ENCODE peak calls at places on chromosomes 5 and 9, in ten cellular contexts. O, Y, E, K, V, H, G, Z, B and F are unnamed samples.
A peak's percentile ranks its signal among the peaks of the same experiment; 100 is the strongest.

GRCh38 chr5:93099902-93100347 is 481.1 kb downstream of the NR2F1-AS1 start:
- DNase-seq in O (no peak), Y (no peak), E (no peak), K (no peak), V (no peak), H (no peak), G (no peak), Z (no peak), B (no peak), F (peak; percentile 3)

GRCh38 chr9:14797442-14797841 is 74.9 kb upstream of the CER1 start:
- DNase-seq in O (no peak), Y (no peak), E (no peak), K (no peak), V (no peak), H (no peak), G (no peak), Z (no peak), B (no peak), F (no peak)

GRCh38 chr9:96619109-96619435 is 571 bp downstream of the CDC14B start:
- DNase-seq in O (no peak), Y (peak; percentile 16), E (no peak), K (no peak), V (no peak), H (no peak), G (peak; percentile 61), Z (peak; percentile 61), B (no peak), F (peak; percentile 13)

GRCh38 chr5:170795154-170795553 is 11.6 kb downstream of the GABRP start:
- DNase-seq in O (no peak), Y (no peak), E (no peak), K (no peak), V (no peak), H (no peak), G (no peak), Z (no peak), B (no peak), F (no peak)

GRCh38 chr5:87121315-87122170 is 146.1 kb upstream of the RASA1 start:
- DNase-seq in O (no peak), Y (no peak), E (peak; percentile 91), K (peak; percentile 42), V (peak; percentile 41), H (no peak), G (no peak), Z (no peak), B (peak; percentile 68), F (no peak)

GRCh38 chr9:97366889-97367288 is 45.0 kb upstream of the TDRD7 start:
- DNase-seq in O (no peak), Y (no peak), E (no peak), K (no peak), V (no peak), H (no peak), G (no peak), Z (no peak), B (no peak), F (no peak)

GRCh38 chr9:100601216-100601615 is 23.3 kb downstream of the CAVIN4 start:
- DNase-seq in O (peak; percentile 38), Y (no peak), E (peak; percentile 76), K (no peak), V (no peak), H (peak; percentile 74), G (no peak), Z (peak; percentile 52), B (no peak), F (peak; percentile 69)

GRCh38 chr5:136028782-136029742 is at the start of gene TGFBI:
- DNase-seq in O (no peak), Y (peak; percentile 82), E (peak; percentile 88), K (peak; percentile 24), V (no peak), H (peak; percentile 88), G (peak; percentile 89), Z (peak; percentile 54), B (peak; percentile 88), F (peak; percentile 82)

GRCh38 chr5:125044491-125045282 is 298.2 kb upstream of the ZNF608 start:
- DNase-seq in O (no peak), Y (no peak), E (peak; percentile 38), K (no peak), V (no peak), H (no peak), G (no peak), Z (no peak), B (no peak), F (no peak)

GRCh38 chr5:125045647-125046046 is 299.2 kb upstream of the ZNF608 start:
- DNase-seq in O (no peak), Y (no peak), E (no peak), K (no peak), V (no peak), H (no peak), G (no peak), Z (no peak), B (no peak), F (no peak)

GRCh38 chr5:125041798-125042197 is 295.4 kb upstream of the ZNF608 start:
- DNase-seq in O (no peak), Y (no peak), E (no peak), K (no peak), V (no peak), H (no peak), G (no peak), Z (no peak), B (no peak), F (no peak)

GRCh38 chr5:125042243-125042887 is 295.9 kb upstream of the ZNF608 start:
- DNase-seq in O (no peak), Y (no peak), E (peak; percentile 64), K (no peak), V (no peak), H (no peak), G (no peak), Z (no peak), B (no peak), F (no peak)

DNA sequence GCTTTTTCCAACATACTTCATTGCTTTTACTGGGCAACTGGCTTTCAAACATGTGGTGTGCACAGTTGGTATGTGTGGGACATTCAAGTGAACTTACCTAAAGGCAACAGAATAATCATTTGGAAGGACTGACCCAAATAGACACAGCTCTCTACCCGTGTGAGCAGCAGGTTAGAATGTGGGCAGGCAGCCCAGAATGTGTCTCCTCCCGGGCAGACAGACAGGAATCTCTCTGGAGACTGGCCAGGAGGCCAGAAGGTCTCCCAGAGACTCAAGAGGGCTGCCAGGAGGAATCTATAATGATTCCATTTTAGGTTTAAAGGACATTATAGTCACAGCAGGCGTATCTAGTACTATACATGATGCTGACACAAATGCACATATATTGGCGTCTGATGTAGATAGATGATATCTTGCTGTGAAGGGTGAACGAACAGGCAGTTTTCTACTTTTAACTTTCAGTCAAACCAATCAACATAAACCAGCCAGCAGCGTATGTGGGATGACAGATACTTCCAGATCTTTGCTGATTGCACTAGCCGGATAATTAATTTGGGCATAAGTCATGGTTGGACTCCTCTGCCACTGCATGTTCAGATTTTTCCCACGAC is 297.4 kb upstream of the ZNF608 start:
- DNase-seq in O (no peak), Y (peak; percentile 86), E (peak; percentile 78), K (no peak), V (peak; percentile 80), H (no peak), G (peak; percentile 83), Z (peak; percentile 72), B (peak; percentile 92), F (no peak)
- H3K4me1 ChIP-seq in O (no peaks in the 10 kb centered on the region), Y (peaks cover 15% of the 10 kb centered on the region), E (peaks cover 25% of the 10 kb centered on the region), K (no peaks in the 10 kb centered on the region), V (no peaks in the 10 kb centered on the region), H (peaks cover 14% of the 10 kb centered on the region), G (peaks cover 9% of the 10 kb centered on the region), Z (peaks cover 20% of the 10 kb centered on the region), B (peaks cover 38% of the 10 kb centered on the region), F (peaks cover 5% of the 10 kb centered on the region)

GRCh38 chr5:60173672-60174071 is 280.1 kb upstream of the PDE4D start:
- DNase-seq in O (no peak), Y (no peak), E (no peak), K (no peak), V (no peak), H (no peak), G (no peak), Z (no peak), B (no peak), F (no peak)

GRCh38 chr5:60178101-60178500 is 284.6 kb upstream of the PDE4D start:
- DNase-seq in O (no peak), Y (no peak), E (peak; percentile 60), K (no peak), V (no peak), H (no peak), G (no peak), Z (no peak), B (no peak), F (no peak)

GRCh38 chr5:60177596-60177995 is 284.1 kb upstream of the PDE4D start:
- DNase-seq in O (no peak), Y (no peak), E (peak; percentile 45), K (no peak), V (no peak), H (no peak), G (no peak), Z (no peak), B (no peak), F (no peak)
- H3K4me3 ChIP-seq in O (no peak overlapping the region), Y (no peak overlapping the region), E (no peak overlapping the region), K (no peak overlapping the region), V (no peak overlapping the region), H (no peak overlapping the region), G (no peak overlapping the region), Z (no peak overlapping the region), B (no peak overlapping the region), F (no peak overlapping the region)

DNA sequence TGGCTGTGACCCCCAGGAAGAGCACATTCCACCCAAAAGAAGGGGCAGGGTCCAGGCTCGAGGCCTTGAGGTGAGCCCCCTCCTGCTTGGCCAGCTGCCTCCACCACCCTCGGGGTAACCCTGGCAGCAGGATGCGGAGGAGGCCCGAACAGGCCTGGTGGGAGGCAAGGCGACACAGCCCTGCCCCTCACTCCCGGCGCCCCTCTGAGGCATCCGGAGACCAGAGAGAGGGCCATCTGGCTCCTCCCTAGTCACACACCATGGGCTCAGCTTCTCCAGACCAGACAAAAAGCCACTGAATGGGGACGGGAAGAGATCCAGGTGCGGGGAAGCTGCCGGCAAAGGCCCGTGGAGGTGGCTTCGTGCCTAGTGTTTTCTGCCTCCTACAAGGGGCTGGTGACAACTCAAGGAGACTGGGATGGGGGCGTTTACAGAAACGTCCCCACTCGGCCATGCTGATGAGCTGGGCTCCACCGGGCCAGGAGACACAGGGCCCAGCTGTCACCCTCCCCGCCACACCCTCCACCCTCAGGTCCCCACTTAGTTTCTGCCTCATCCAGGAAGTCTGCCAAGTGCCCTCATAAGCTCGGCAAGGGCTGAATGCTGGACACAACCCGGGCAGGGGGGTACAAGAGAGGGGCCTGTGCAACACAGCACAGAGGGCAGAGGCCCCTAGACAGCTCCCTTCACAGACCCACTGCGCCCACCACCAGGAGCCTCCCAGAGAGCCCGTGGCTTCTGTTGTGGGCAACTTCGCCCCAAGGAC is 41.9 kb downstream of the NACC2 start:
- DNase-seq in O (no peak), Y (no peak), E (peak; percentile 17), K (no peak), V (no peak), H (peak; percentile 61), G (peak; percentile 59), Z (peak; percentile 50), B (no peak), F (no peak)
- H3K4me1 ChIP-seq in O (no peaks in the 10 kb centered on the region), Y (peaks cover 51% of the 10 kb centered on the region), E (peaks cover 10% of the 10 kb centered on the region), K (peaks cover 8% of the 10 kb centered on the region), V (peaks cover 22% of the 10 kb centered on the region), H (peaks cover 44% of the 10 kb centered on the region), G (peaks cover 16% of the 10 kb centered on the region), Z (peaks cover 26% of the 10 kb centered on the region), B (peaks cover 18% of the 10 kb centered on the region), F (peaks cover 30% of the 10 kb centered on the region)

DNA sequence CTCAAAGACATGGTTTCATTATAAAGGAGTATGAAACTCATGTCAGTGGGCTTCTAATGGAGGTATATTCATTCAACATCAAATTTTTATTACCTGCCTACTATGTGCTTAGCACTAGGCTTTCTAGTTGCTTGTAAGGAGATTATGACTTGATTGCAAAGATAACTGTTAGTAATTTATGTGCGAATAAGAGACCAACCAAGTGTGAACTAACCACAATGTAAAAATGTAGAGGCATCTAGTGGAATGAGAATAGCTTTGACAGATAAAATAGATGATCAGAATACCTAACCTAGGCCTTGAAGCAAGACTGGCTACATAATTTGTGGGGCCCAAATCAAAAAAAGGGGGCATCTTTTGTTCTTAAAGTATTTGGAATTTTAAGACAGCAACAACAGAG is 13.0 kb upstream of the PPP2R2B start:
- DNase-seq in O (no peak), Y (no peak), E (no peak), K (no peak), V (no peak), H (no peak), G (no peak), Z (no peak), B (no peak), F (no peak)
- H3K4me3 ChIP-seq in O (no peak overlapping the region), Y (no peak overlapping the region), E (no peak overlapping the region), K (no peak overlapping the region), V (no peak overlapping the region), H (no peak overlapping the region), G (no peak overlapping the region), Z (no peak overlapping the region), B (no peak overlapping the region), F (no peak overlapping the region)